ENCODE peak calls at places on chromosomes 7 and 10, in eight cellular contexts. M, R, U, D, H, K, X and B are unnamed samples.

GRCh38 chr10:132637477-132638129 is 100.0 kb downstream of the INPP5A start:
- DNase-seq in K (no peak), D (peak), M (peak), R (peak), U (peak), H (peak), X (no peak), B (peak)

GRCh38 chr7:29327455-29327854 is 132.9 kb downstream of the CHN2 start:
- DNase-seq in K (no peak), U (no peak), X (no peak), R (no peak), H (no peak), D (no peak), M (no peak), B (no peak)

GRCh38 chr10:82409671-82410070 is 534.7 kb downstream of the NRG3 start:
- DNase-seq in M (no peak), D (no peak), X (no peak), H (no peak), K (no peak), R (no peak), U (no peak), B (no peak)

GRCh38 chr7:78063758-78064157 is 265.2 kb downstream of the PHTF2 start:
- DNase-seq in D (no peak), U (no peak), M (no peak), K (no peak), H (no peak), X (no peak), R (peak), B (no peak)

GRCh38 chr7:79149831-79150230 is 303.6 kb downstream of the MAGI2 start:
- DNase-seq in M (peak), U (no peak), R (no peak), H (no peak), D (no peak), X (no peak), K (no peak), B (no peak)

GRCh38 chr10:29120216-29120615 is 168.7 kb upstream of the LYZL1 start:
- DNase-seq in U (peak), K (no peak), M (peak), R (peak), X (peak), H (no peak), D (no peak), B (no peak)

GRCh38 chr10:86730227-86730626 is 26.2 kb upstream of the BMPR1A start:
- DNase-seq in K (no peak), D (no peak), U (no peak), R (no peak), M (peak), H (no peak), X (no peak), B (no peak)

GRCh38 chr7:27955011-27955410 is 215.0 kb downstream of the TAX1BP1 start:
- DNase-seq in H (no peak), K (no peak), D (no peak), M (no peak), X (no peak), R (peak), U (no peak), B (no peak)

GRCh38 chr7:111931016-111931517 is 275.1 kb downstream of the DOCK4 start:
- DNase-seq in X (no peak), U (no peak), D (peak), K (peak), R (peak), M (peak), H (no peak), B (no peak)

GRCh38 chr7:27992755-27993478 is 187.7 kb downstream of the JAZF1 start:
- DNase-seq in R (no peak), H (no peak), U (no peak), K (no peak), D (peak), M (no peak), X (no peak), B (no peak)

GRCh38 chr7:70040971-70041766 is 442.9 kb downstream of the AUTS2 start:
- DNase-seq in U (no peak), H (no peak), X (no peak), D (peak), R (no peak), M (peak), K (no peak), B (no peak)

GRCh38 chr7:96992624-96993452 is 12.5 kb upstream of the DLX6 start:
- DNase-seq in H (no peak), M (no peak), D (peak), R (no peak), K (no peak), X (no peak), U (no peak), B (no peak)

GRCh38 chr7:136009488-136010079 is 32.4 kb upstream of the MTPN start:
- DNase-seq in X (no peak), K (no peak), M (peak), H (peak), R (peak), D (peak), U (peak), B (peak)

GRCh38 chr7:102097601-102098161 is 189.0 kb upstream of the SH2B2 start:
- DNase-seq in U (no peak), K (no peak), H (peak), X (peak), D (no peak), R (no peak), M (no peak), B (no peak)

GRCh38 chr7:18393465-18394118 is 102.0 kb upstream of the HDAC9 start:
- DNase-seq in H (no peak), R (no peak), U (no peak), D (no peak), X (peak), M (no peak), K (no peak), B (no peak)

GRCh38 chr7:64999165-65000004 is 7.1 kb downstream of the ERV3-1 start:
- DNase-seq in X (no peak), R (peak), M (peak), H (peak), K (no peak), D (no peak), U (peak), B (peak)

GRCh38 chr10:88243847-88244730 is 339.0 kb downstream of the RNLS start:
- DNase-seq in X (no peak), D (no peak), U (no peak), K (no peak), H (no peak), R (peak), M (peak), B (no peak)

GRCh38 chr7:11235491-11235890 is 261.8 kb downstream of the PHF14 start:
- DNase-seq in M (no peak), U (no peak), D (peak), X (no peak), K (no peak), H (no peak), R (no peak), B (no peak)

GRCh38 chr10:6143128-6143527 is 54.3 kb downstream of the RBM17 start:
- DNase-seq in M (no peak), H (no peak), X (no peak), K (no peak), R (no peak), D (no peak), U (no peak), B (no peak)

GRCh38 chr10:7033031-7033430 is 377.8 kb downstream of the SFMBT2 start:
- DNase-seq in D (no peak), H (no peak), U (no peak), X (no peak), M (no peak), K (no peak), R (no peak), B (peak)

GRCh38 chr7:122482212-122482611 is 177.7 kb upstream of the FEZF1 start:
- DNase-seq in D (no peak), U (no peak), H (no peak), M (no peak), X (no peak), K (no peak), R (no peak), B (no peak)

GRCh38 chr10:69934768-69935167 is 117.9 kb upstream of the MACROH2A2 start:
- DNase-seq in R (no peak), X (no peak), H (no peak), D (no peak), K (no peak), U (no peak), M (no peak), B (no peak)

GRCh38 chr10:131770946-131771633 is 129.7 kb upstream of the PPP2R2D start:
- DNase-seq in M (no peak), H (no peak), R (no peak), K (no peak), X (no peak), U (no peak), D (no peak), B (no peak)

GRCh38 chr10:112977294-112977951 is 27.4 kb downstream of the TCF7L2 start:
- DNase-seq in X (no peak), K (no peak), R (no peak), M (no peak), H (no peak), D (no peak), U (no peak), B (no peak)

GRCh38 chr10:114100848-114101741 is 57.4 kb downstream of the ADRB1 start:
- DNase-seq in H (no peak), K (no peak), M (peak), R (peak), U (no peak), D (peak), X (no peak), B (peak)

GRCh38 chr7:155763721-155764431 is 48.4 kb downstream of the SHH start:
- DNase-seq in M (peak), H (no peak), U (no peak), X (no peak), R (peak), K (no peak), D (no peak), B (peak)

GRCh38 chr10:28853195-28853594 is 175.9 kb downstream of the BAMBI start:
- DNase-seq in M (peak), U (no peak), H (no peak), K (peak), D (no peak), R (peak), X (no peak), B (no peak)

GRCh38 chr10:80070068-80070467 is 8.4 kb upstream of the TMEM254 start:
- DNase-seq in X (no peak), D (no peak), R (no peak), K (no peak), U (no peak), M (no peak), H (no peak), B (no peak)

GRCh38 chr10:132959296-132959961 is 17.1 kb upstream of the CFAP46 start:
- DNase-seq in X (no peak), R (no peak), H (no peak), M (no peak), U (no peak), D (no peak), K (no peak), B (no peak)

GRCh38 chr10:49355221-49355620 is 40.7 kb downstream of the DRGX start:
- DNase-seq in X (no peak), R (no peak), D (no peak), U (no peak), K (no peak), M (no peak), H (no peak), B (no peak)

GRCh38 chr10:49352323-49352722 is 43.6 kb downstream of the DRGX start:
- DNase-seq in M (no peak), K (no peak), D (no peak), U (no peak), R (no peak), H (no peak), X (no peak), B (no peak)

GRCh38 chr10:49353026-49353894 is 42.6 kb downstream of the DRGX start:
- DNase-seq in R (no peak), X (no peak), H (no peak), D (no peak), M (no peak), U (no peak), K (no peak), B (no peak)

GRCh38 chr10:49354593-49354992 is 41.3 kb downstream of the DRGX start:
- DNase-seq in M (no peak), D (no peak), K (no peak), X (no peak), H (no peak), R (no peak), U (no peak), B (no peak)

DNA sequence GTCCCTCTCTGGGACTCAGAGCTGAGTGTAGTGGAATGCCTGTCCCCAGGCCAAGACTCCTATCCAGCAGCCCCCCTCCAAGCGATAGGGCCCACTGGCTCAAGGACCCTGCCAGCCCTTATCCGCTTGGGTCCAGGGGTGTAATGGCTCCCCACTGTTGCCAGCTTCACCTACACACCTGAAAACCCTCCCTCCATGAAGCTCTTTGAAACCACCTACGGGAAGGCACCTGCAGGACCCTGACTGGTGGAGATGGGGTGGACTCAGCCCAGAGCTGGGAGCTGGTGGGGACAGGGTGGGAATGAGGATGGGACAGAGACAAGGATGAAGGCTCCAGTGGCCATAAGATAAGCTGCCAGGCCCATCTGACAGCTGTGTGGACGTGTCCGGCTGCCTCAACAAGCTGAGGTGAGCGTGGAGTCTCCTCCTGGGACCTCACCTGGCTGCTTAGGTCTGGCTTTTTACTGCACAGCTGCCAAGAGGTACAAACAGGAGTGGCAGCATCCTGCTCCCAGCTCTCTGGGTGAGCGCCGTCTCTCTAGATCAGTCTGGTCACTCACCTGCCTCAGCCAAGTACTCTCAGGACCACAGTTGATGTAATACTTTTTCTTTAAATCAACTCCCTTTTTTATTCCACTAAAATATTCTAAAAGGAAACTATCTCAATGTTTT is 41.9 kb downstream of the DRGX start:
- DNase-seq in X (no peak), H (no peak), K (no peak), U (no peak), M (no peak), R (no peak), D (no peak), B (no peak)
- H3K4me3 ChIP-seq in X (no peak), H (no peak), K (no peak), U (no peak), M (no peak), R (no peak), D (no peak), B (no peak)

GRCh38 chr10:46998595-46998994 is 87.4 kb downstream of the PTPN20 start:
- DNase-seq in R (no peak), U (no peak), X (no peak), D (no peak), K (no peak), H (no peak), M (no peak), B (no peak)

GRCh38 chr10:46999217-46999616 is 88.0 kb downstream of the PTPN20 start:
- DNase-seq in M (no peak), R (no peak), X (no peak), H (no peak), U (no peak), K (no peak), D (no peak), B (no peak)

GRCh38 chr10:46998192-46998591 is 87.0 kb downstream of the PTPN20 start:
- DNase-seq in R (no peak), H (no peak), M (no peak), U (no peak), D (no peak), X (no peak), K (no peak), B (no peak)

GRCh38 chr10:46992794-46993552 is 81.7 kb downstream of the PTPN20 start:
- DNase-seq in U (peak), R (peak), H (peak), M (peak), X (no peak), D (peak), K (no peak), B (peak)

GRCh38 chr10:46995234-46995633 is 84.0 kb downstream of the PTPN20 start:
- DNase-seq in D (peak), X (no peak), H (no peak), K (no peak), U (no peak), R (no peak), M (peak), B (no peak)
- TF ChIP-seq CTCF in D (peak), X (no peak), H (peak), K (no peak), U (no peak), R (peak), M (no peak), B (no peak)

GRCh38 chr7:1532456-1533254 is 2.2 kb downstream of the MAFK start:
- DNase-seq in K (peak), R (peak), X (peak), M (peak), D (no peak), U (peak), H (peak), B (peak)

GRCh38 chr7:1533569-1534329 is 3.2 kb downstream of the MAFK start:
- DNase-seq in U (peak), R (peak), M (peak), H (no peak), K (peak), D (no peak), X (peak), B (peak)

GRCh38 chr7:1534330-1535099 is 4.0 kb downstream of the MAFK start:
- DNase-seq in U (no peak), K (no peak), D (no peak), H (no peak), M (no peak), X (no peak), R (no peak), B (no peak)

GRCh38 chr7:1531979-1532455 is 1.5 kb downstream of the MAFK start:
- DNase-seq in U (no peak), H (no peak), D (no peak), X (no peak), R (no peak), K (no peak), M (no peak), B (no peak)

DNA sequence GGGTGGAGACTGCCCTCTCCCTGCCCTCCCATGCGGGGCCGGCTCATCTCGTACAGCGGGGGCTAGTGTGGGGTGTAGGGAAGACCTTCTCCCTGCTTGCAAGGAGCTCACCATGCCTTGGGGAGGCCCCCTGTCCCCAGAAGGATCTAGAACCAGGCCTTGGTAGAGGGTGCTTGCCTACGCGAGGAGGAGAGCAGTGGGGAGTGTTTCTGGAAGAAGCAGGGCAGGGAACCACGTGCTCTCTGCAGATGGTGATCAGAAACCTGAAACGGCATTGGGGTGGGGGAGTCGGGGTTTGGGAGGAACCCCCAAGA is 2.7 kb downstream of the MAFK start:
- DNase-seq in X (no peak), R (no peak), U (no peak), H (no peak), D (no peak), M (no peak), K (no peak), B (no peak)
- H3K4me3 ChIP-seq in X (peak), R (peak), U (no peak), H (peak), D (no peak), M (peak), K (no peak), B (peak)

GRCh38 chr7:93861325-93861949 is 29.1 kb downstream of the TFPI2 start:
- DNase-seq in K (no peak), M (no peak), H (no peak), D (peak), U (no peak), R (no peak), X (no peak), B (no peak)
- TF ChIP-seq CTCF in K (no peak), M (peak), H (no peak), D (no peak), U (no peak), R (no peak), X (peak), B (peak)

DNA sequence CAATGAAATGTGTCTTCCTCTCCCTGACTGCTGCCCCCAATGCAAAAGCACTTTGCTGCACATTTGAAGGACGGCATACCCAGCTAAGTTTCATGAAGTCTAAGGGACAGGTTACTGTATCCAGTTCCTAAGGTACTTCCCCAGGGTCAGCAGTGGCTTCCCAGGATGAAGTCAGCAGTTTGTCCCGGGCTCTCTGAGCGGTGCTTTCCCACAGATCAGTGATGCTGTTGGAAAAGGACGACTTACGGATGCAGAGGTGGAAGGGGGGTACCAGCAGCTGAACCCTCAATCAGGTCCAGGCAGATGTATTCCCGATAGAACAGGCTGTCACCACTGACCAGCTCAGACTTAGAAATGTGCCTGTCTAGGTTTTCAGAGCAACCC is 303.5 kb downstream of the PRPF18 start:
- DNase-seq in R (peak), X (no peak), M (no peak), D (no peak), H (no peak), K (no peak), U (no peak), B (no peak)
- H3K4me3 ChIP-seq in R (peak), X (peak), M (peak), D (peak), H (no peak), K (peak), U (no peak), B (peak)

GRCh38 chr7:5396542-5396941 is 27.1 kb downstream of the TNRC18 start:
- DNase-seq in H (no peak), U (no peak), R (no peak), M (peak), D (no peak), K (no peak), X (no peak), B (peak)
- TF ChIP-seq CTCF in H (no peak), U (peak), R (no peak), M (no peak), D (peak), K (no peak), X (no peak), B (peak)

DNA sequence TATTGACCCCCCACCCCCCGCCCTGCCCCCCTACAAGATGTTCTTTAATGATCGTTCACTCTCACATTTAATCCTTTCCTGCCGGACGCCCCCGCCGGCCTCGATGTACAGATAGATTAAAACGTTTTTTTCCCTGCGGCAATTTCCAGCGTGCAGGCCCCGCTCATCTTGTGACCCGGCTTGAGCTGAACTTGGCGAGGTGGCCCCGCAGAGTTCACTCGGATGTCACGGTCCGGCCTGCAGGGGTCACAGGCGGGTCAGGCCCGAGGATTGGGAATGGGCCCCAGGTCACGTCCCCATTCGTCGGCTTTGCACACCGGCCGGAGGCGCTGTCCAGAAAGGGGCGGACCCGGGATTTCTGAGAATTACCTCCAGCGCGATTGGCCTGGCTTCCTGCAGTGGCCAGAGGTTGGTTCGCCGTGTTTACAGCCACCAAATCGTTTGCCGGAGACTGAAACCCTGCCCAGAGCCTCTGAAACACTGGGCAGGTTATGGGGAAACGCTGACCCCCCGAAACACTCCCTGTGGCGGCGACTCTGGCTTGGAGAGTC is 1.9 kb upstream of the CYP26A1 start:
- DNase-seq in K (no peak), R (no peak), M (no peak), X (no peak), H (peak), D (peak), U (peak), B (no peak)
- H3K4me3 ChIP-seq in K (peak), R (peak), M (peak), X (peak), H (peak), D (peak), U (peak), B (no peak)